ENCODE peak calls at places on chromosomes 6 and 20, in five cellular contexts. One of them, this sample, is unnamed.

GRCh38 chr20:16526433-16527380 is 46.5 kb downstream of the KIF16B start:
- DNase-seq in tibial artery: no peak
- DNase-seq in right lobe of liver: no peak
- DNase-seq in lower lobe of right lung: no peak
- DNase-seq in heart right ventricle: no peak
- DNase-seq in this sample: no peak

GRCh38 chr6:71245265-71246049 is 43.2 kb upstream of the OGFRL1 start:
- DNase-seq in right lobe of liver: no peak
- DNase-seq in heart right ventricle: no peak
- DNase-seq in lower lobe of right lung: no peak
- DNase-seq in tibial artery: no peak
- DNase-seq in this sample: no peak

GRCh38 chr20:57940376-57940775 is 230.6 kb upstream of the PMEPA1 start:
- DNase-seq in heart right ventricle: no peak
- DNase-seq in lower lobe of right lung: no peak
- DNase-seq in tibial artery: no peak
- DNase-seq in right lobe of liver: no peak
- DNase-seq in this sample: no peak

GRCh38 chr6:112701201-112701600 is 354.1 kb downstream of the RFPL4B start:
- DNase-seq in right lobe of liver: no peak
- DNase-seq in tibial artery: no peak
- DNase-seq in lower lobe of right lung: no peak
- DNase-seq in heart right ventricle: no peak
- DNase-seq in this sample: no peak

GRCh38 chr6:33433560-33434191 is 13.8 kb downstream of the SYNGAP1 start:
- DNase-seq in heart right ventricle: no peak
- DNase-seq in lower lobe of right lung: no peak
- DNase-seq in right lobe of liver: no peak
- DNase-seq in tibial artery: peak
- DNase-seq in this sample: no peak

GRCh38 chr6:87364602-87365252 is 20.1 kb downstream of the C6orf163 start:
- DNase-seq in lower lobe of right lung: no peak
- DNase-seq in right lobe of liver: no peak
- DNase-seq in heart right ventricle: no peak
- DNase-seq in tibial artery: no peak
- DNase-seq in this sample: no peak

GRCh38 chr6:10479939-10480700 is 41.0 kb upstream of the GCNT2 start:
- DNase-seq in lower lobe of right lung: no peak
- DNase-seq in right lobe of liver: no peak
- DNase-seq in heart right ventricle: no peak
- DNase-seq in tibial artery: no peak
- DNase-seq in this sample: no peak

GRCh38 chr6:11384531-11385309 is 152.3 kb upstream of the NEDD9 start:
- DNase-seq in right lobe of liver: no peak
- DNase-seq in tibial artery: no peak
- DNase-seq in lower lobe of right lung: no peak
- DNase-seq in heart right ventricle: no peak
- DNase-seq in this sample: no peak

GRCh38 chr6:167079853-167080297 is 43.0 kb upstream of the CCR6 start:
- DNase-seq in heart right ventricle: no peak
- DNase-seq in tibial artery: no peak
- DNase-seq in lower lobe of right lung: no peak
- DNase-seq in right lobe of liver: no peak
- DNase-seq in this sample: no peak

GRCh38 chr20:6142348-6142993 is 19.6 kb upstream of the FERMT1 start:
- DNase-seq in heart right ventricle: no peak
- DNase-seq in tibial artery: no peak
- DNase-seq in lower lobe of right lung: no peak
- DNase-seq in right lobe of liver: no peak
- DNase-seq in this sample: no peak

GRCh38 chr20:62409935-62410741 is 3.1 kb upstream of the CABLES2 start:
- DNase-seq in right lobe of liver: no peak
- DNase-seq in heart right ventricle: peak
- DNase-seq in tibial artery: no peak
- DNase-seq in lower lobe of right lung: peak
- DNase-seq in this sample: peak

GRCh38 chr6:20266851-20267608 is 54.8 kb upstream of the MBOAT1 start:
- DNase-seq in tibial artery: no peak
- DNase-seq in lower lobe of right lung: no peak
- DNase-seq in heart right ventricle: no peak
- DNase-seq in right lobe of liver: no peak
- DNase-seq in this sample: peak

GRCh38 chr20:34570859-34571306 is 12.4 kb downstream of the MAP1LC3A start:
- DNase-seq in heart right ventricle: no peak
- DNase-seq in right lobe of liver: no peak
- DNase-seq in tibial artery: peak
- DNase-seq in lower lobe of right lung: no peak
- DNase-seq in this sample: peak

GRCh38 chr6:157080986-157081391 is 242.3 kb downstream of the TMEM242 start:
- DNase-seq in tibial artery: no peak
- DNase-seq in lower lobe of right lung: no peak
- DNase-seq in right lobe of liver: no peak
- DNase-seq in heart right ventricle: no peak
- DNase-seq in this sample: no peak

GRCh38 chr6:151325075-151326050 is 66.0 kb downstream of the ZBTB2 start:
- DNase-seq in tibial artery: peak
- DNase-seq in right lobe of liver: peak
- DNase-seq in heart right ventricle: peak
- DNase-seq in lower lobe of right lung: peak
- DNase-seq in this sample: no peak

GRCh38 chr6:170433163-170434095 is 119.7 kb downstream of the PSMB1 start:
- DNase-seq in lower lobe of right lung: no peak
- DNase-seq in tibial artery: no peak
- DNase-seq in heart right ventricle: no peak
- DNase-seq in right lobe of liver: no peak
- DNase-seq in this sample: no peak

GRCh38 chr6:71333700-71334099 is 45.1 kb downstream of the OGFRL1 start:
- DNase-seq in tibial artery: no peak
- DNase-seq in lower lobe of right lung: no peak
- DNase-seq in right lobe of liver: no peak
- DNase-seq in heart right ventricle: no peak
- DNase-seq in this sample: no peak

GRCh38 chr20:45798935-45799642 is 7.3 kb downstream of the DNTTIP1 start:
- DNase-seq in tibial artery: peak
- DNase-seq in lower lobe of right lung: peak
- DNase-seq in heart right ventricle: no peak
- DNase-seq in right lobe of liver: no peak
- DNase-seq in this sample: no peak

GRCh38 chr20:38094373-38094775 is 60.8 kb downstream of the RPRD1B start:
- DNase-seq in heart right ventricle: no peak
- DNase-seq in tibial artery: peak
- DNase-seq in right lobe of liver: no peak
- DNase-seq in lower lobe of right lung: no peak
- DNase-seq in this sample: no peak

GRCh38 chr6:129598244-129599187 is 111.5 kb downstream of the ARHGAP18 start:
- DNase-seq in heart right ventricle: no peak
- DNase-seq in tibial artery: no peak
- DNase-seq in lower lobe of right lung: no peak
- DNase-seq in right lobe of liver: no peak
- DNase-seq in this sample: no peak

GRCh38 chr6:44051516-44051915 is 75.7 kb downstream of the MRPL14 start:
- DNase-seq in heart right ventricle: no peak
- DNase-seq in right lobe of liver: no peak
- DNase-seq in lower lobe of right lung: peak
- DNase-seq in tibial artery: no peak
- DNase-seq in this sample: no peak

GRCh38 chr6:13615802-13616140 is 636 bp downstream of the NOL7 start:
- DNase-seq in lower lobe of right lung: peak
- DNase-seq in right lobe of liver: peak
- DNase-seq in heart right ventricle: peak
- DNase-seq in tibial artery: peak
- DNase-seq in this sample: no peak

GRCh38 chr20:56843817-56844216 is 214.7 kb downstream of the TFAP2C start:
- DNase-seq in right lobe of liver: no peak
- DNase-seq in tibial artery: no peak
- DNase-seq in heart right ventricle: no peak
- DNase-seq in lower lobe of right lung: no peak
- DNase-seq in this sample: no peak

GRCh38 chr6:149897015-149897697 is 757 bp downstream of the RAET1E start:
- DNase-seq in heart right ventricle: peak
- DNase-seq in lower lobe of right lung: peak
- DNase-seq in right lobe of liver: peak
- DNase-seq in tibial artery: peak
- DNase-seq in this sample: no peak

GRCh38 chr6:24117016-24117415 is 9.0 kb upstream of the NRSN1 start:
- DNase-seq in right lobe of liver: no peak
- DNase-seq in heart right ventricle: no peak
- DNase-seq in tibial artery: no peak
- DNase-seq in lower lobe of right lung: no peak
- DNase-seq in this sample: no peak

GRCh38 chr6:111088668-111089003 is 1.3 kb downstream of the SLC16A10 start:
- DNase-seq in lower lobe of right lung: no peak
- DNase-seq in heart right ventricle: no peak
- DNase-seq in tibial artery: no peak
- DNase-seq in right lobe of liver: no peak
- DNase-seq in this sample: no peak

GRCh38 chr6:112298816-112299281 is 44.5 kb upstream of the LAMA4 start:
- DNase-seq in tibial artery: no peak
- DNase-seq in heart right ventricle: no peak
- DNase-seq in right lobe of liver: no peak
- DNase-seq in lower lobe of right lung: no peak
- DNase-seq in this sample: peak

GRCh38 chr20:23782366-23782983 is 31.7 kb upstream of the CST1 start:
- DNase-seq in lower lobe of right lung: no peak
- DNase-seq in heart right ventricle: no peak
- DNase-seq in tibial artery: no peak
- DNase-seq in right lobe of liver: no peak
- DNase-seq in this sample: no peak

GRCh38 chr20:46179811-46180326 is 61.8 kb downstream of the CD40 start:
- DNase-seq in heart right ventricle: no peak
- DNase-seq in right lobe of liver: no peak
- DNase-seq in tibial artery: no peak
- DNase-seq in lower lobe of right lung: no peak
- DNase-seq in this sample: no peak

GRCh38 chr6:75775219-75775618 is 26.2 kb downstream of the MYO6 start:
- DNase-seq in right lobe of liver: no peak
- DNase-seq in heart right ventricle: no peak
- DNase-seq in lower lobe of right lung: no peak
- DNase-seq in tibial artery: no peak
- DNase-seq in this sample: no peak

GRCh38 chr6:111615916-111616612 is 10.4 kb upstream of the TRAF3IP2 start:
- DNase-seq in right lobe of liver: no peak
- DNase-seq in tibial artery: no peak
- DNase-seq in heart right ventricle: no peak
- DNase-seq in lower lobe of right lung: no peak
- DNase-seq in this sample: no peak

DNA sequence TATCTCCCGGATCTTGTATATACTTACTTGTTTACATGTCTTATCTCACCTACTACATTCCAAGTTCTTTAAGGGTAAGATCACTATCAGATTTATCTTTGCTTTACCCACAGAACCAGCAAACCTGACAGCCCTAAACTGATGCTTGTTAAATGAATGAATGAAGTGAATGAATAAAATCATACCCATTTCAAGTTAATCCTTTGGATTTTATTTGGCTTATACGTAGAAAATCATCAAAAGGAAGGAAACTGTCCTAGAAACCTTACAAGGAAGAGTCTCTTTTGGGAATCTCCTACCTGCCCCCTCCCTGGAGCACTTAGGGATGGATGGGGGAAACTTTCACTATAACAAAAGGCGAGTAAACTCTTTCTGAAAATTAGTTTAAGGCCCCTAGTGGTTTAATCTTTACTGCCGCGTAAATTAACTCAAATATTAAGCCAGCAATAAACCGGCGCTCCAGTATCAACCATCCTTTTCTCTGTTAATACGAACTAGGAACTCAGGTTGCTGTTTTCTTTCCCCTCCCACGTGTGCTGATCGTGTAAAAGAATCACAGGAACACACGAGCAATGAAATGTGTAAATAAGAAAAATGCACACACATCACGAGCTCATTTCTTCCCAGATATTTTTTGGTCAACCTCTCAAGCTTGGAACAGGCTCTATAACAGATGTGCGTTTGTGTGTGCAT is 1.2 kb upstream of the UTRN start:
- DNase-seq in lower lobe of right lung: no peak
- DNase-seq in tibial artery: no peak
- DNase-seq in heart right ventricle: no peak
- DNase-seq in right lobe of liver: no peak
- DNase-seq in this sample: no peak
- TF ChIP-seq CTCF in lower lobe of right lung: peak
- TF ChIP-seq CTCF in tibial artery: no peak
- TF ChIP-seq CTCF in heart right ventricle: peak
- TF ChIP-seq CTCF in right lobe of liver: peak
- TF ChIP-seq CTCF in this sample: no peak

GRCh38 chr6:6556738-6557503 is 31.6 kb upstream of the LY86 start:
- DNase-seq in tibial artery: no peak
- DNase-seq in heart right ventricle: peak
- DNase-seq in right lobe of liver: peak
- DNase-seq in lower lobe of right lung: no peak
- DNase-seq in this sample: no peak
- TF ChIP-seq CTCF in tibial artery: peak
- TF ChIP-seq CTCF in heart right ventricle: peak
- TF ChIP-seq CTCF in right lobe of liver: peak
- TF ChIP-seq CTCF in lower lobe of right lung: peak
- TF ChIP-seq CTCF in this sample: peak

DNA sequence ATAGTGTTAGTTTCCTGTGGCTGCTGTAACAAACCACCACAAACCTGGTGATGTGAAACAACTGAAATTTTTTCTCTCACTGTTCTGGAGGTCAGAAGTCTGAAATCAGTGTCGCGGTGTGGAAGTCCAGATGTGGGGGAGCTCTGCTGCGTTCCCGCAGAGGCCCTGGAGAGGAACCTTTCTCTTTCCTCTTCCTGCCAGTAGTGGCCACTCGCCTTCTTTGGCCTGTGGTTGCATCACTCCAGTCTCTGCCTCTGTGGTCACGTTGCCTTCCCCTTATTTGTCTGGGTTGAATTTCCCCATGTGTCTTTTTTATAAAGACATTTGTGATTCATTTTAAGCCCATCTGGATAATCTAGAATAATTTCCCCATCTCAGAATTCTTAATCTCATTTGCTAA is 295.5 kb upstream of the FLRT3 start:
- DNase-seq in right lobe of liver: no peak
- DNase-seq in lower lobe of right lung: no peak
- DNase-seq in heart right ventricle: no peak
- DNase-seq in tibial artery: no peak
- DNase-seq in this sample: no peak
- TF ChIP-seq CTCF in right lobe of liver: no peak
- TF ChIP-seq CTCF in lower lobe of right lung: no peak
- TF ChIP-seq CTCF in heart right ventricle: no peak
- TF ChIP-seq CTCF in tibial artery: no peak
- TF ChIP-seq CTCF in this sample: no peak

DNA sequence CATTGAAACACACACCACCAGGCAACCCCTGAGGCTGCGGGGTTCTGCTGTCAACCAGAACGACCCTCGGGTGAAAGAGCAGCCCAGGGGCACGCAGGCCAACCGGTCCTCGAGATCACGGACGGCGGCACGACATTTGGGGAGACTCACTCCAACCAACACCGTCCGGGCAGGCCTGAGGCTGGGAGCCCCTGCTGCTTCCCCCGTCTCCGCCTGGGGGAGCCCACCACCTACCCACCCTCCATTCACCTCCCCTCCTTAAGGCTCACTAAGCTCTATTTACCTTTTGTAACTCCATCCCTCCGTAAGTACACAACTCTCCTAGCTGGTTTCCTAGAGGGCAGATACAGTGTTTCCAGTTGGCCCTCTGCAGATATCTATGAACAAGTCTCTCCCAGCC is 971.3 kb upstream of the DEFB115 start:
- DNase-seq in lower lobe of right lung: no peak
- DNase-seq in right lobe of liver: no peak
- DNase-seq in heart right ventricle: no peak
- DNase-seq in tibial artery: no peak
- DNase-seq in this sample: peak
- TF ChIP-seq CTCF in lower lobe of right lung: no peak
- TF ChIP-seq CTCF in right lobe of liver: no peak
- TF ChIP-seq CTCF in heart right ventricle: no peak
- TF ChIP-seq CTCF in tibial artery: no peak
- TF ChIP-seq CTCF in this sample: peak

This sample was measured in RWPE2.